ENCODE peak calls at places on chromosomes 5 and 9, in five cellular contexts. T is germinal center; C is activated CD4-positive, alpha-beta T cell treated with anti-CD3 and anti-CD28 coated beads, Interleukin-2, amount 50 U/mL, for 1 hour; J is naive thymus-derived CD8-positive, alpha-beta T cell; I is stimulated activated CD4-positive, alpha-beta T cell treated with anti-CD3 and anti-CD28 coated beads, TNF-alpha, amount 100 ng/mL, for 48 hours. O is an unnamed sample.

GRCh38 chr5:65919773-65920172 is 6.6 kb upstream of the ERBIN start:
- DNase-seq in C (no peak), I (no peak), T (no peak), J (no peak), O (no peak)

GRCh38 chr5:81907012-81907411 is 64.8 kb upstream of the ATG10 start:
- DNase-seq in C (no peak), J (no peak), I (no peak), T (no peak), O (no peak)

GRCh38 chr9:36861528-36862205 is 172.4 kb downstream of the PAX5 start:
- DNase-seq in C (no peak), J (no peak), T (no peak), I (no peak), O (no peak)

GRCh38 chr5:96614110-96614691 is 48.0 kb upstream of the CAST start:
- DNase-seq in I (peak), C (peak), J (peak), T (peak), O (peak)

GRCh38 chr5:139391570-139392323 is 2.0 kb upstream of the MZB1 start:
- DNase-seq in J (no peak), T (peak), C (no peak), I (no peak), O (no peak)

GRCh38 chr9:84315278-84315877 is 25.2 kb downstream of the SLC28A3 start:
- DNase-seq in T (peak), J (peak), I (peak), C (peak), O (peak)

GRCh38 chr5:108266235-108266634 is 115.7 kb downstream of the FBXL17 start:
- DNase-seq in T (no peak), C (no peak), J (no peak), I (no peak), O (no peak)

GRCh38 chr9:135811796-135812195 is 95.5 kb downstream of the CAMSAP1 start:
- DNase-seq in C (no peak), T (no peak), I (no peak), J (no peak), O (peak)

GRCh38 chr9:78314953-78315870 is 18.3 kb downstream of the PSAT1 start:
- DNase-seq in I (no peak), T (no peak), C (no peak), J (no peak), O (no peak)

GRCh38 chr5:164422400-164422799 is 917.0 kb downstream of the MAT2B start:
- DNase-seq in T (no peak), J (no peak), I (no peak), C (no peak), O (no peak)

O was measured in putamen.